ENCODE peak calls at places on chromosomes 7 and 10, in six cellular contexts. L is EL; E is tibial nerve; Y is activated CD4-positive, alpha-beta T cell treated with anti-CD3 and anti-CD28 coated beads, Interleukin-2, amount 50 U/mL, for 1 hour; I is Right ventricle myocardium superior; S is AG04450. Q is an unnamed sample.

GRCh38 chr7:55086413-55087201 is 67.8 kb downstream of the EGFR start:
- DNase-seq in L (peak; percentile 91), E (no peak), Y (no peak), I (no peak), S (peak; percentile 45), Q (no peak)

GRCh38 chr7:19470031-19470430 is 238.8 kb downstream of the POLR1F start:
- DNase-seq in L (peak; percentile 5), E (no peak), Y (no peak), I (no peak), S (peak; percentile 62), Q (no peak)

GRCh38 chr7:28168393-28169158 is 12.0 kb downstream of the JAZF1 start:
- DNase-seq in L (no peak), E (no peak), Y (no peak), I (no peak), S (no peak), Q (no peak)

GRCh38 chr7:16754869-16755317 is 1.3 kb downstream of the TSPAN13 start:
- DNase-seq in L (no peak), E (no peak), Y (no peak), I (no peak), S (no peak), Q (no peak)

GRCh38 chr10:114603943-114604342 is 54.1 kb downstream of the ABLIM1 start:
- DNase-seq in L (no peak), E (no peak), Y (no peak), I (no peak), S (no peak), Q (no peak)

GRCh38 chr7:49791089-49791741 is 17.8 kb downstream of the VWC2 start:
- DNase-seq in L (no peak), E (no peak), Y (no peak), I (no peak), S (no peak), Q (no peak)

GRCh38 chr7:47474937-47475879 is 106.7 kb downstream of the TNS3 start:
- DNase-seq in L (peak; percentile 95), E (peak; percentile 60), Y (peak; percentile 2), I (peak; percentile 90), S (peak; percentile 81), Q (peak; percentile 92)

GRCh38 chr10:92567952-92568600 is 5.8 kb downstream of the IDE start:
- DNase-seq in L (peak; percentile 48), E (no peak), Y (no peak), I (no peak), S (no peak), Q (no peak)

GRCh38 chr7:46461334-46461777 is 540.3 kb upstream of the IGFBP3 start:
- DNase-seq in L (no peak), E (no peak), Y (no peak), I (no peak), S (peak; percentile 24), Q (no peak)

GRCh38 chr7:101299511-101300464 is 21.8 kb downstream of the IFT22 start:
- DNase-seq in L (no peak), E (no peak), Y (no peak), I (no peak), S (no peak), Q (no peak)

GRCh38 chr10:119087271-119087897 is 6.8 kb upstream of the EIF3A start:
- DNase-seq in L (no peak), E (no peak), Y (no peak), I (no peak), S (no peak), Q (no peak)

GRCh38 chr10:117762126-117762818 is 219.7 kb downstream of the EMX2 start:
- DNase-seq in L (no peak), E (no peak), Y (no peak), I (no peak), S (no peak), Q (no peak)

GRCh38 chr10:119418401-119418800 is 124.1 kb downstream of the RGS10 start:
- DNase-seq in L (no peak), E (no peak), Y (no peak), I (peak; percentile 37), S (no peak), Q (no peak)

GRCh38 chr7:136018104-136018503 is 40.9 kb upstream of the MTPN start:
- DNase-seq in L (no peak), E (no peak), Y (no peak), I (no peak), S (no peak), Q (no peak)

GRCh38 chr7:28060371-28060950 is 120.1 kb downstream of the JAZF1 start:
- DNase-seq in L (no peak), E (no peak), Y (no peak), I (no peak), S (no peak), Q (no peak)

GRCh38 chr7:57685418-57685817 is 235.4 kb downstream of the ZNF716 start:
- DNase-seq in L (no peak), E (no peak), Y (no peak), I (no peak), S (no peak), Q (no peak)